ENCODE peak calls at places on chromosomes 12 and 14, in ten cellular contexts. A is heart left ventricle; S is tibial nerve; N is CD4-positive, CD25-positive, alpha-beta regulatory T cell; Y is stomach; F is HepG2; U is fibroblast of lung; K is IMR-90; B is psoas muscle; W is tibial artery. C is an unnamed sample. For H3K9me3, the result is how much of the 10 kb centered on the place peaks cover.

GRCh38 chr14:100104006-100104352 is 38.8 kb downstream of the EVL start:
- DNase-seq in A (no peak), S (no peak), N (no peak), Y (no peak), F (no peak), U (no peak), K (no peak), B (no peak), W (no peak), C (no peak)

GRCh38 chr12:46292754-46293402 is 24.0 kb upstream of the SLC38A1 start:
- DNase-seq in A (no peak), S (no peak), N (no peak), Y (no peak), F (peak), U (no peak), K (no peak), B (no peak), W (no peak), C (no peak)

GRCh38 chr12:120402217-120402616 is 33.3 kb upstream of the MSI1 start:
- DNase-seq in A (no peak), S (no peak), N (no peak), Y (no peak), F (no peak), U (no peak), K (no peak), B (no peak), W (no peak), C (no peak)

GRCh38 chr14:20327005-20327869 is 5.8 kb downstream of the CCNB1IP1 start:
- DNase-seq in A (peak), S (no peak), N (peak), Y (no peak), F (peak), U (peak), K (peak), B (no peak), W (no peak), C (peak)

GRCh38 chr12:116609715-116610114 is 50.5 kb downstream of the MAP1LC3B2 start:
- DNase-seq in A (no peak), S (no peak), N (peak), Y (no peak), F (no peak), U (no peak), K (no peak), B (no peak), W (no peak), C (no peak)

GRCh38 chr12:38998887-38999482 is 93.6 kb upstream of the CPNE8 start:
- DNase-seq in A (no peak), S (no peak), N (no peak), Y (no peak), F (no peak), U (no peak), K (no peak), B (no peak), W (no peak), C (no peak)

GRCh38 chr14:46433381-46433780 is 218.2 kb downstream of the RPL10L start:
- DNase-seq in A (no peak), S (no peak), N (no peak), Y (no peak), F (no peak), U (no peak), K (no peak), B (no peak), W (no peak), C (no peak)

GRCh38 chr14:78253986-78254385 is 83.8 kb downstream of the NRXN3 start:
- DNase-seq in A (no peak), S (no peak), N (no peak), Y (no peak), F (no peak), U (no peak), K (peak), B (no peak), W (no peak), C (no peak)

GRCh38 chr12:42564540-42564939 is 25.0 kb downstream of the PRICKLE1 start:
- DNase-seq in A (no peak), S (no peak), N (no peak), Y (no peak), F (no peak), U (no peak), K (peak), B (no peak), W (no peak), C (no peak)

GRCh38 chr12:131413006-131413405 is 297.9 kb upstream of the SFSWAP start:
- DNase-seq in A (no peak), S (no peak), N (no peak), Y (no peak), F (no peak), U (no peak), K (no peak), B (no peak), W (peak), C (no peak)

GRCh38 chr12:74984631-74985030 is 225.0 kb downstream of the KCNC2 start:
- DNase-seq in A (no peak), S (no peak), N (no peak), Y (no peak), F (no peak), U (no peak), K (no peak), B (no peak), W (no peak), C (no peak)
- H3K27ac ChIP-seq in A (no peak), S (no peak), N (no peak), Y (no peak), F (no peak), U (no peak), K (no peak), B (no peak), W (no peak), C (no peak)

DNA sequence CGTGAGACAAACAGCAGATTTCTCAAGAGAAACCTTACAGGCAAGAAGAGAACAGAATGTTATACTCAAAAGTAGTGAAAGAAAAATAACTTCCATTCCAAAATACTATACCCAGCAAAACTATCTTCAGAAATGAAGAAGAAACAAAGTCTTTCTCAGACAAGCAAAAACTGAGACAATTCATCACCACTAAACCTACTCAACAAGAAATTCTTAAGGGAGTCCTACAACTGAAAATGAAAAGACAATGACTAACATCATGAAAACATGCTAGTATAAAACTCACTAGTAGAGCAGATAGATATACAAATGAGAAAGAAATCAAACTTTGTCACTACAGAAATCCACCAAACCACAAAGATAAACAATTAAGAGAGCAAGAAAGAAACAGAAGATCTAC is 106.5 kb downstream of the CEP83 start:
- DNase-seq in A (no peak), S (no peak), N (no peak), Y (no peak), F (no peak), U (no peak), K (no peak), B (no peak), W (no peak), C (no peak)
- H3K9me3 ChIP-seq in A (under half), S (under half), N (under half), Y (under half), F (under half), U (under half), K (under half), B (under half), W (under half), C (under half)

DNA sequence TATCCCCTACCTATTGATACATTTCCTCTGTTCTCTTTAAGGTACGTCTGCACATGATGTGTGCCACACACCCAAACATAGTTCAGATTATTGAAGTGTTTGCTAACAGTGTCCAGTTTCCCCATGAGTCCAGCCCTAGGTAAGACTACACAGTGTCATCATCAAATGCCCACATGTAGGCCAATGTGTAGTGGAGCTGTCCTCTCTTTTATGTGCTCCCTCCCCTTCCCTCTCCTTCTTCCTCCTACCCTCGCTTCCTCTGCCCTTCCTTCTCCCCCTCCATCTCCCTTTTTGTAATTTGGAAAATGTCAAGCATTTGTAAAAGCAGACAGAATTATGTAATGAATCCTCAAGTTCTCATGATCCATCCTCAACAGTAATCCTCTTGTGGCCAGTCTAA is 25.5 kb downstream of the MAPKAPK5 start:
- DNase-seq in A (no peak), S (no peak), N (no peak), Y (no peak), F (no peak), U (no peak), K (no peak), B (no peak), W (no peak), C (no peak)
- H3K4me3 ChIP-seq in A (no peak), S (no peak), N (no peak), Y (no peak), F (no peak), U (no peak), K (no peak), B (no peak), W (no peak), C (no peak)

DNA sequence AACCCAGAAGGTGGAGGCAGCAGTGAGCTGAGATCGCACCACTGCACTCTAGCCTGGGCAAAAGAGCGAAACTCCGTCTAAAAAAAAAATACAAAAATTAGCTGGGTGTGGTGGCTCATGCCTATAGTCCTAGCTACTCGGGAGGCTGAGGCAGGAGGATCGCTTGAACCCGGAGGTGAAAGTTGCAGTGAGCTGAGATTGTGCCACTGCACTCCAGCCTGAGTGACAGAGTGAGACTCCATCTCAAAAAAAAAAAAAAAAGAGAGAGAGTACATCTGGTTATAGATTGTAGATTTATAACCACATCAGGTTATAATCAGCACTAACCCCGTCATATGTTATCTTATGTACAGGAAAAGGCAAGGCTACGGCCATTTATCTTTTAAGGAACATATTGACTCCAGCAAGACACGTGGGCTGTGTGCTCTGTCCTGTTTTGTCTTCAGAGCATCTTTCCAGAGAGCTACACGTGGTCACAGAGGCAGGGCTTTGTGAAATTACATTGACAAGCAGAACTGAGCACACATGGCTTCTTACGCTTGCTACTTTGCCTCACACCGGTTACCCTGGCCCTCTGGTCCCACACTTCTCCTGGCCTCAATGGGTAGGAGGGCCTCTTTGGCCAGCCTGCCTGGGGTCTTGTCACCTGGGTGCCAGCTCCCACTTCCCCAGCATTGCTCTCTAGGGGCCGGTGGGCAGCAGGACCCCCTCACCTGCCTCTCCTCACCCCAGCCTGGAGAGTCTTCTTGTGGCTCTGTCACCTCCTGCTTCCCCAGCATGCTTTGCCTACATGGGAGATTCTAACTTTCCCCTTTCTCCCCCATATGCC is 6.8 kb upstream of the DYNC1H1 start:
- DNase-seq in A (no peak), S (no peak), N (no peak), Y (no peak), F (no peak), U (no peak), K (no peak), B (no peak), W (peak), C (no peak)
- H3K27ac ChIP-seq in A (no peak), S (no peak), N (no peak), Y (no peak), F (no peak), U (no peak), K (no peak), B (no peak), W (no peak), C (no peak)